ENCODE peak calls at places on chromosomes 13 and 19, in five cellular contexts. One of them, this sample, is unnamed.
A peak's percentile ranks its signal among the peaks of the same experiment; 100 is the strongest.

GRCh38 chr19:31039151-31039550 is 310.1 kb downstream of the TSHZ3 start:
- DNase-seq in aorta: no peak
- DNase-seq in cardiac fibroblast: no peak
- DNase-seq in stimulated activated CD8-positive, alpha-beta memory T cell treated with anti-CD3 and anti-CD28 coated beads, Interleukin-2, amount 100 ng/mL, for 48 hours: no peak
- DNase-seq in NCI-H1048: no peak
- DNase-seq in this sample: no peak

GRCh38 chr19:18312021-18312534 is 10.8 kb downstream of the LSM4 start:
- DNase-seq in aorta: no peak
- DNase-seq in cardiac fibroblast: no peak
- DNase-seq in stimulated activated CD8-positive, alpha-beta memory T cell treated with anti-CD3 and anti-CD28 coated beads, Interleukin-2, amount 100 ng/mL, for 48 hours: no peak
- DNase-seq in NCI-H1048: no peak
- DNase-seq in this sample: no peak

GRCh38 chr13:48994731-48995130 is 19.0 kb downstream of the FNDC3A start:
- DNase-seq in aorta: no peak
- DNase-seq in cardiac fibroblast: peak; percentile 77
- DNase-seq in stimulated activated CD8-positive, alpha-beta memory T cell treated with anti-CD3 and anti-CD28 coated beads, Interleukin-2, amount 100 ng/mL, for 48 hours: no peak
- DNase-seq in NCI-H1048: no peak
- DNase-seq in this sample: no peak

GRCh38 chr19:13164370-13165090 is 14.3 kb downstream of the IER2 start:
- DNase-seq in aorta: peak; percentile 84
- DNase-seq in cardiac fibroblast: peak; percentile 72
- DNase-seq in stimulated activated CD8-positive, alpha-beta memory T cell treated with anti-CD3 and anti-CD28 coated beads, Interleukin-2, amount 100 ng/mL, for 48 hours: no peak
- DNase-seq in NCI-H1048: no peak
- DNase-seq in this sample: no peak

GRCh38 chr13:110680852-110681251 is 25.1 kb downstream of the CARS2 start:
- DNase-seq in aorta: no peak
- DNase-seq in cardiac fibroblast: peak; percentile 26
- DNase-seq in stimulated activated CD8-positive, alpha-beta memory T cell treated with anti-CD3 and anti-CD28 coated beads, Interleukin-2, amount 100 ng/mL, for 48 hours: no peak
- DNase-seq in NCI-H1048: no peak
- DNase-seq in this sample: no peak

GRCh38 chr19:53808710-53809125 is 15.4 kb downstream of the NLRP12 start:
- DNase-seq in aorta: no peak
- DNase-seq in cardiac fibroblast: peak; percentile 70
- DNase-seq in stimulated activated CD8-positive, alpha-beta memory T cell treated with anti-CD3 and anti-CD28 coated beads, Interleukin-2, amount 100 ng/mL, for 48 hours: no peak
- DNase-seq in NCI-H1048: no peak
- DNase-seq in this sample: no peak

GRCh38 chr19:17931532-17932191 is 1.2 kb upstream of the CCDC124 start:
- DNase-seq in aorta: no peak
- DNase-seq in cardiac fibroblast: no peak
- DNase-seq in stimulated activated CD8-positive, alpha-beta memory T cell treated with anti-CD3 and anti-CD28 coated beads, Interleukin-2, amount 100 ng/mL, for 48 hours: no peak
- DNase-seq in NCI-H1048: no peak
- DNase-seq in this sample: no peak

GRCh38 chr13:30022256-30022655 is 171.8 kb upstream of the UBL3 start:
- DNase-seq in aorta: no peak
- DNase-seq in cardiac fibroblast: no peak
- DNase-seq in stimulated activated CD8-positive, alpha-beta memory T cell treated with anti-CD3 and anti-CD28 coated beads, Interleukin-2, amount 100 ng/mL, for 48 hours: no peak
- DNase-seq in NCI-H1048: no peak
- DNase-seq in this sample: no peak

GRCh38 chr19:12773571-12773970 is 1.8 kb downstream of the HOOK2 start:
- DNase-seq in aorta: no peak
- DNase-seq in cardiac fibroblast: peak; percentile 47
- DNase-seq in stimulated activated CD8-positive, alpha-beta memory T cell treated with anti-CD3 and anti-CD28 coated beads, Interleukin-2, amount 100 ng/mL, for 48 hours: no peak
- DNase-seq in NCI-H1048: no peak
- DNase-seq in this sample: no peak

GRCh38 chr19:40282920-40283319 is 2.2 kb downstream of the AKT2 start:
- DNase-seq in aorta: peak; percentile 9
- DNase-seq in cardiac fibroblast: no peak
- DNase-seq in stimulated activated CD8-positive, alpha-beta memory T cell treated with anti-CD3 and anti-CD28 coated beads, Interleukin-2, amount 100 ng/mL, for 48 hours: no peak
- DNase-seq in NCI-H1048: no peak
- DNase-seq in this sample: no peak

GRCh38 chr13:41457589-41458186 is 338 bp downstream of the RGCC start:
- DNase-seq in aorta: no peak
- DNase-seq in cardiac fibroblast: no peak
- DNase-seq in stimulated activated CD8-positive, alpha-beta memory T cell treated with anti-CD3 and anti-CD28 coated beads, Interleukin-2, amount 100 ng/mL, for 48 hours: no peak
- DNase-seq in NCI-H1048: no peak
- DNase-seq in this sample: no peak

GRCh38 chr13:64441740-64442139 is 2788.4 kb downstream of the PCDH9 start:
- DNase-seq in aorta: no peak
- DNase-seq in cardiac fibroblast: no peak
- DNase-seq in stimulated activated CD8-positive, alpha-beta memory T cell treated with anti-CD3 and anti-CD28 coated beads, Interleukin-2, amount 100 ng/mL, for 48 hours: no peak
- DNase-seq in NCI-H1048: no peak
- DNase-seq in this sample: no peak

GRCh38 chr13:50826035-50826434 is 17.5 kb downstream of the DLEU7 start:
- DNase-seq in aorta: no peak
- DNase-seq in cardiac fibroblast: no peak
- DNase-seq in stimulated activated CD8-positive, alpha-beta memory T cell treated with anti-CD3 and anti-CD28 coated beads, Interleukin-2, amount 100 ng/mL, for 48 hours: no peak
- DNase-seq in NCI-H1048: no peak
- DNase-seq in this sample: no peak

This sample was measured in tibial artery.